ENCODE peak calls at places on chromosomes 1 and 21, in four cellular contexts. J, Z, C and S are unnamed samples.

GRCh38 chr21:33587792-33588484 is 546 bp downstream of the DONSON start:
- DNase-seq in J (no peak), Z (peak; percentile 44), C (peak; percentile 69), S (peak; percentile 46)

GRCh38 chr21:15521644-15522001 is 208.2 kb upstream of the USP25 start:
- DNase-seq in J (no peak), Z (no peak), C (no peak), S (no peak)

GRCh38 chr1:244436336-244437102 is 15.2 kb downstream of the ADSS2 start:
- DNase-seq in J (no peak), Z (no peak), C (no peak), S (no peak)

GRCh38 chr1:147541672-147542548 is 609 bp downstream of the BCL9 start:
- DNase-seq in J (no peak), Z (peak; percentile 70), C (no peak), S (no peak)

GRCh38 chr1:227939791-227940771 is 7.7 kb downstream of the WNT9A start:
- DNase-seq in J (no peak), Z (no peak), C (no peak), S (no peak)

GRCh38 chr1:3603566-3604467 is 7.5 kb downstream of the MEGF6 start:
- DNase-seq in J (no peak), Z (no peak), C (no peak), S (no peak)

GRCh38 chr1:245556057-245556456 is 401.3 kb downstream of the KIF26B start:
- DNase-seq in J (no peak), Z (no peak), C (no peak), S (no peak)

GRCh38 chr1:235411489-235412486 is 44.6 kb downstream of the TBCE start:
- DNase-seq in J (no peak), Z (no peak), C (peak; percentile 89), S (peak; percentile 53)

GRCh38 chr1:207868252-207868768 is 42.6 kb downstream of the CD34 start:
- DNase-seq in J (peak; percentile 18), Z (no peak), C (peak; percentile 78), S (no peak)

GRCh38 chr1:223419561-223419960 is 26.3 kb downstream of the CCDC185 start:
- DNase-seq in J (no peak), Z (no peak), C (no peak), S (no peak)